ENCODE peak calls at places on chromosomes 16 and 17, in six cellular contexts. One of them, this sample, is unnamed.

GRCh38 chr16:69179255-69180010 is 7.5 kb upstream of the SNTB2 start:
- DNase-seq in fibroblast of lung: peak
- DNase-seq in dorsolateral prefrontal cortex: no peak
- DNase-seq in uterus: peak
- DNase-seq in lower leg skin: peak
- DNase-seq in brain microvascular endothelial cell: no peak
- DNase-seq in this sample: peak

GRCh38 chr17:56925088-56925487 is 11.2 kb upstream of the TRIM25 start:
- DNase-seq in fibroblast of lung: no peak
- DNase-seq in dorsolateral prefrontal cortex: no peak
- DNase-seq in uterus: no peak
- DNase-seq in lower leg skin: no peak
- DNase-seq in brain microvascular endothelial cell: no peak
- DNase-seq in this sample: no peak

GRCh38 chr16:80377621-80378020 is 163.2 kb upstream of the DYNLRB2 start:
- DNase-seq in fibroblast of lung: no peak
- DNase-seq in dorsolateral prefrontal cortex: no peak
- DNase-seq in uterus: no peak
- DNase-seq in lower leg skin: no peak
- DNase-seq in brain microvascular endothelial cell: no peak
- DNase-seq in this sample: no peak

GRCh38 chr17:11290814-11291213 is 49.8 kb downstream of the SHISA6 start:
- DNase-seq in fibroblast of lung: no peak
- DNase-seq in dorsolateral prefrontal cortex: no peak
- DNase-seq in uterus: no peak
- DNase-seq in lower leg skin: peak
- DNase-seq in brain microvascular endothelial cell: no peak
- DNase-seq in this sample: peak

GRCh38 chr17:31803494-31804213 is 55.4 kb downstream of the COPRS start:
- DNase-seq in fibroblast of lung: no peak
- DNase-seq in dorsolateral prefrontal cortex: no peak
- DNase-seq in uterus: no peak
- DNase-seq in lower leg skin: no peak
- DNase-seq in brain microvascular endothelial cell: no peak
- DNase-seq in this sample: no peak

GRCh38 chr17:13478326-13478830 is 123.4 kb downstream of the HS3ST3A1 start:
- DNase-seq in fibroblast of lung: no peak
- DNase-seq in dorsolateral prefrontal cortex: no peak
- DNase-seq in uterus: no peak
- DNase-seq in lower leg skin: no peak
- DNase-seq in brain microvascular endothelial cell: no peak
- DNase-seq in this sample: no peak

GRCh38 chr16:26816885-26817571 is 249.7 kb upstream of the C16orf82 start:
- DNase-seq in fibroblast of lung: peak
- DNase-seq in dorsolateral prefrontal cortex: no peak
- DNase-seq in uterus: no peak
- DNase-seq in lower leg skin: no peak
- DNase-seq in brain microvascular endothelial cell: peak
- DNase-seq in this sample: no peak

GRCh38 chr17:17070931-17071330 is 28.7 kb downstream of the MPRIP start:
- DNase-seq in fibroblast of lung: no peak
- DNase-seq in dorsolateral prefrontal cortex: no peak
- DNase-seq in uterus: peak
- DNase-seq in lower leg skin: peak
- DNase-seq in brain microvascular endothelial cell: no peak
- DNase-seq in this sample: no peak

GRCh38 chr16:2236362-2237075 is at the start of gene DNASE1L2:
- DNase-seq in fibroblast of lung: no peak
- DNase-seq in dorsolateral prefrontal cortex: no peak
- DNase-seq in uterus: no peak
- DNase-seq in lower leg skin: no peak
- DNase-seq in brain microvascular endothelial cell: no peak
- DNase-seq in this sample: no peak

DNA sequence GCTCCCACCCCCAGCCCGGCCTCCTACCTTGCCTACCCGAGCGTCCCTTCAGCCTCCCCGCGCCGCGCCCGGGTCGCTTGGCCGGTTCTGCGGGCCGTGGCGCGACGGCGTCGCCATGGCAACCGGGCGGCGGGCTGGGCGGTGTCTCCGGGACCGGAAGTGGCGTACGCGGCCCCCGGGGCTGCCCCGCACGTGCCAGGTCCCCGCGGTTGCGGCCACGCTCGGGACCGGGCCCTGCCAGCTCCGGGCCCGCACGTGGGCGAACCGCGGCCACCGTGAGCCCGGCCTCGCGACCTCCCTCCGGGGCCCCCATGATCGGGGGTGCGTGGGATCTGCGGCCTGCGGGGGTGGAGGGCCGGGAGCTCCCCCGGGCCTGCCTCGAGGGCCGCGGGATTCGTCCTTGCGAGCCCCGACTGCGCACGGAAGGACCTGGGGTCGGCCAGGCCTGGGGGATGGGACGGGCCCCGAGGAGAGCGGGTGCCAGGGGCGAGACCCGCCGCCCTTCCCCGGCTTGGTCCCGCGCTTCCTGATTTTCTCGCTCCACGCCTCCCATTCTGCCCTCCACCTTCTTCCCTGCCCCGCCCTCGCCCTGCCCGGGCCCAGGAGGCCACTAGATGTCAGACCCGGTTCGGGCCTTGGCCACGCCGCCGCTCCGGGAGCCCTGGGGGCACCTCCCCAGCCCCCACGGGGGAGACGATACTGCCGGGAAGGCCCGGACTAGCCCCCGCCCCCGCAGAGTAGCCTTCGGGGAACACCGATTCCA is at the start of gene CYB561:
- DNase-seq in fibroblast of lung: peak
- DNase-seq in dorsolateral prefrontal cortex: peak
- DNase-seq in uterus: peak
- DNase-seq in lower leg skin: peak
- DNase-seq in brain microvascular endothelial cell: no peak
- DNase-seq in this sample: peak
- TF ChIP-seq CTCF in fibroblast of lung: peak
- TF ChIP-seq CTCF in dorsolateral prefrontal cortex: no peak
- TF ChIP-seq CTCF in uterus: no peak
- TF ChIP-seq CTCF in lower leg skin: no peak
- TF ChIP-seq CTCF in brain microvascular endothelial cell: peak
- TF ChIP-seq CTCF in this sample: peak

DNA sequence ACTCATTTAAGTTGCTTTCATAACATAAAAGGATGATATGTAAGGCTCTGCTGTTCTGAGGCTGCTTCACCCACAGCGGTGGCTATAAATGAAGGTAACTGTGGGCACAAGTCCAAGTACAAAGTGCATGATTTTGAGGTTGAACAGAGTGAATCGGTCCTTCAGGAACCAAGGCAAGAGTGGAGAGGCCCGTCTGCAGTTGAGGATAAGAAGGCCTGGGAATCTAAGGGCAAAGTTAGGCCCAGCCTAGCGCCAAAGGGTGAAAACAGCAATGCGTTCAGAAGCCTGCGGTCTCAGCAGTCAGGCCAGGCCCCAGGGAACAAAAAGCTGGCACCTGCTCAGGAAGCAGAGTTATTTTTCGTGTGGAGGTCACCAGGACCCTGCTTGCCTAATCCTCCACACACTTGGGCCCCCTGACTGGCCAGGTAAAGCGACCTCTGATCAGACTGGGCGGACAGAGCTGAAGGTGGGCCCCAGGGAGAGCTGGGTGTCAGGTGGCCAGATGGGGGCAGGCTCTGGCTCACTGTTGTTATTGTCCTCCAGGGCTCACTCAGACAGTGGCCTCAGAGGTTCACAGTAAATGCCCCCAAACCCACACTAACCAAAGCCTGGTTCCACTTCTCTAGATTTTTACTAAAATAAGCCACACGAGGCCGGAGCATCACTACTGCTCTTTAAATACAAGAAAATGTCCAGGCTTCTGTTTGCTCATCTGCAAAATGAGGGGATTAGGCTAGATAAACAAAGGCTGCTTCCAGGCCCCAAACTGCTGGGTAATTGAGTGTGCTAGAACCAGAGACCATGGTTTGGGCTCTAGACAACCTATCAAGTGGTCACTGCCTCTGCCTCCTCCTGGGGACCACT is 46.4 kb downstream of the TEX2 start:
- DNase-seq in fibroblast of lung: peak
- DNase-seq in dorsolateral prefrontal cortex: no peak
- DNase-seq in uterus: peak
- DNase-seq in lower leg skin: no peak
- DNase-seq in brain microvascular endothelial cell: peak
- DNase-seq in this sample: no peak
- TF ChIP-seq CTCF in fibroblast of lung: no peak
- TF ChIP-seq CTCF in dorsolateral prefrontal cortex: no peak
- TF ChIP-seq CTCF in uterus: no peak
- TF ChIP-seq CTCF in lower leg skin: no peak
- TF ChIP-seq CTCF in brain microvascular endothelial cell: peak
- TF ChIP-seq CTCF in this sample: peak

GRCh38 chr16:49556252-49557069 is 182.9 kb downstream of the C16orf78 start:
- DNase-seq in fibroblast of lung: peak
- DNase-seq in dorsolateral prefrontal cortex: no peak
- DNase-seq in uterus: no peak
- DNase-seq in lower leg skin: no peak
- DNase-seq in brain microvascular endothelial cell: peak
- DNase-seq in this sample: no peak
- TF ChIP-seq CTCF in fibroblast of lung: peak
- TF ChIP-seq CTCF in dorsolateral prefrontal cortex: peak
- TF ChIP-seq CTCF in uterus: peak
- TF ChIP-seq CTCF in lower leg skin: no peak
- TF ChIP-seq CTCF in brain microvascular endothelial cell: peak
- TF ChIP-seq CTCF in this sample: peak

DNA sequence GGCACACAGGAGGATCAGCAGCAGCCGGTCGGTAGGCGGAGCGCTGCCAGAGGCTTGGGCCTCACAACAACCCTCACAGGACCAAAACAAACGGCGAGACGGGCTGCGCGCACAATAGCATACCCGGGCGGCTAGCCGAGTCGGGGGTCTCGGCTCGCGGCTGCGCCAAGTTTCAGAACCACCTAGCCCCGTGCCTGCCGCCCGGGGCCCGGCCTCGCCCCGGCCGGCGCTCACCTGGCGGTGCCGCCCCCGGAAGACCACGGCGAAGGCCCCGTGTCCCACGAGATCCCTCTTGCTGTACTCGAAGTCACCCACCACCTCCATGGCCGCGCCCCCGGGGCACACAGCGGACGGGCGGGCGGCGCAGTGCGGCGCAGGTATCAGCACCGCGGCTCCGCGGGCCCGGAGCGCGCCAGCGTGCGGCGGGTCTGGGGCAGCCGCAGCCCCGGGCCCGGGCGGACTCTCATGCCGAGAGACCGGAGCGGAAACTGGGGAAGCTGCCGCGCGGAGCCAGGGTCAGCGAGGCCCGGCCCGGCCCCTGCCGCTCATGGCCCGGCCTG is 562 bp downstream of the ULK2 start:
- DNase-seq in fibroblast of lung: peak
- DNase-seq in dorsolateral prefrontal cortex: peak
- DNase-seq in uterus: peak
- DNase-seq in lower leg skin: peak
- DNase-seq in brain microvascular endothelial cell: peak
- DNase-seq in this sample: peak
- TF ChIP-seq CTCF in fibroblast of lung: peak
- TF ChIP-seq CTCF in dorsolateral prefrontal cortex: peak
- TF ChIP-seq CTCF in uterus: peak
- TF ChIP-seq CTCF in lower leg skin: no peak
- TF ChIP-seq CTCF in brain microvascular endothelial cell: peak
- TF ChIP-seq CTCF in this sample: no peak

DNA sequence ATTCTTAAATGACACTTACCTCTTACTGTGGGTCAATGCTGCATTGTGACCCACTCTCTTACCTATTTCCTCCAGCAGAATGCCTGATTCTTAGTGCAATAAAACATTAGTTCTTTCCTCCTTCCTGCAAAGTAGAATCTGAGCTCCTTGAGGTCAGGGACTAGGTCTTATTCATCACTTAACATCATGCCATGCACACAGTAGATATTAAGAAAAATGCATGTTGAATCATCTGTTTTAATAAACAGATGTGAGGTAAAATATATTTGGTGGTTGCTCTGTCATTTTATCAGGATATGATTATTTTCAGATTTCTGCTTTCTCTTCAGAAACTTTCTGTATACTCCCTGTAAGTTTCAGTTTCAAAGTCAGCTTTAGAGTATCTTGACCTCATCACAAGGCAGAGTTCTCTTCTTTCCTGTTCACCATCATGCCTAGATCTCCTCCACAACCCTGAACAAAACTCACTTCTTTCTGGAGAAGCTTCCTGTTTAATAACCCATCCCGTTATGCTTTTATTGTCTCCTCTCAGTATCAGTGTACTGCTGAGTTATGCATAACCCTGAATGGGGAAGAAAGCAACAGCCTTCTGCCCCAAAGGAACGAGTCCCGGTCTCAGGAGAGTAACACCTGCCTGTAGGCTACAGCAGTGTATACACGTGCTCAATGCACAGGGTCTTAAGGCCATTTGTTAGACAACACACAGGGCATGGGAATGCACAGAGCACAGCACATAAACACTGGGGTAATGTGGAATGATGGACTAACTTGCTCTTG is 30.3 kb upstream of the SUPT4H1 start:
- DNase-seq in fibroblast of lung: no peak
- DNase-seq in dorsolateral prefrontal cortex: no peak
- DNase-seq in uterus: no peak
- DNase-seq in lower leg skin: no peak
- DNase-seq in brain microvascular endothelial cell: no peak
- DNase-seq in this sample: no peak
- TF ChIP-seq CTCF in fibroblast of lung: no peak
- TF ChIP-seq CTCF in dorsolateral prefrontal cortex: no peak
- TF ChIP-seq CTCF in uterus: no peak
- TF ChIP-seq CTCF in lower leg skin: no peak
- TF ChIP-seq CTCF in brain microvascular endothelial cell: no peak
- TF ChIP-seq CTCF in this sample: no peak